ENCODE peak calls at places on chromosomes 6 and 20, in five cellular contexts. H is CD8-positive, alpha-beta T cell; T is body of pancreas; Q is heart left ventricle; M is heart right ventricle. Y is an unnamed sample.
A peak's percentile ranks its signal among the peaks of the same experiment; 100 is the strongest.

GRCh38 chr20:53921443-53921973 is 148.9 kb downstream of the BCAS1 start:
- DNase-seq in H (no peak), T (no peak), Q (no peak), M (no peak), Y (no peak)

GRCh38 chr6:17892097-17892686 is 95.2 kb downstream of the KIF13A start:
- DNase-seq in H (no peak), T (no peak), Q (no peak), M (no peak), Y (no peak)

GRCh38 chr20:4776079-4776630 is 54.4 kb downstream of the PRND start:
- DNase-seq in H (no peak), T (no peak), Q (no peak), M (no peak), Y (no peak)

GRCh38 chr6:113829702-113830058 is 27.5 kb upstream of the MARCKS start:
- DNase-seq in H (no peak), T (no peak), Q (no peak), M (no peak), Y (no peak)

GRCh38 chr6:6699741-6700367 is 111.3 kb downstream of the LY86 start:
- DNase-seq in H (no peak), T (peak; percentile 86), Q (peak; percentile 84), M (peak; percentile 52), Y (peak; percentile 77)

GRCh38 chr6:16206595-16207037 is 31.8 kb upstream of the GMPR start:
- DNase-seq in H (peak; percentile 29), T (peak; percentile 71), Q (peak; percentile 57), M (no peak), Y (no peak)

GRCh38 chr6:135938588-135939215 is 87.2 kb downstream of the PDE7B start:
- DNase-seq in H (no peak), T (peak; percentile 13), Q (peak; percentile 33), M (peak; percentile 26), Y (no peak)

GRCh38 chr20:23926941-23927872 is 47.7 kb upstream of the CST5 start:
- DNase-seq in H (no peak), T (no peak), Q (no peak), M (no peak), Y (no peak)

GRCh38 chr6:43699564-43700186 is 12.1 kb upstream of the MRPS18A start:
- DNase-seq in H (no peak), T (peak; percentile 46), Q (no peak), M (no peak), Y (no peak)

GRCh38 chr20:46099491-46100287 is 9.9 kb upstream of the NCOA5 start:
- DNase-seq in H (no peak), T (no peak), Q (peak; percentile 29), M (peak; percentile 27), Y (no peak)

GRCh38 chr20:57742506-57743180 is 32.8 kb upstream of the PMEPA1 start:
- DNase-seq in H (no peak), T (no peak), Q (no peak), M (no peak), Y (no peak)

GRCh38 chr6:40194771-40195170 is 260.5 kb upstream of the MOCS1 start:
- DNase-seq in H (no peak), T (no peak), Q (no peak), M (no peak), Y (no peak)

GRCh38 chr6:2120912-2121311 is 124.5 kb downstream of the GMDS start:
- DNase-seq in H (no peak), T (no peak), Q (no peak), M (no peak), Y (no peak)

GRCh38 chr20:53736757-53737403 is 143.2 kb upstream of the ZNF217 start:
- DNase-seq in H (no peak), T (no peak), Q (no peak), M (no peak), Y (no peak)

GRCh38 chr6:164246082-164246481 is 831.6 kb downstream of the QKI start:
- DNase-seq in H (no peak), T (no peak), Q (no peak), M (no peak), Y (no peak)

GRCh38 chr6:132131777-132132176 is 180.6 kb upstream of the CCN2 start:
- DNase-seq in H (no peak), T (peak; percentile 20), Q (peak; percentile 55), M (peak; percentile 16), Y (no peak)

GRCh38 chr6:151379933-151380847 is 11.2 kb downstream of the ZBTB2 start:
- DNase-seq in H (no peak), T (no peak), Q (no peak), M (no peak), Y (no peak)

GRCh38 chr20:22546344-22546743 is 38.0 kb downstream of the FOXA2 start:
- DNase-seq in H (no peak), T (no peak), Q (no peak), M (no peak), Y (no peak)

GRCh38 chr20:49888341-49889244 is 26.7 kb downstream of the SPATA2 start:
- DNase-seq in H (peak; percentile 58), T (peak; percentile 55), Q (no peak), M (no peak), Y (no peak)

GRCh38 chr20:35264755-35265154 is 13.2 kb downstream of the MMP24OS start:
- DNase-seq in H (no peak), T (no peak), Q (no peak), M (no peak), Y (no peak)

GRCh38 chr6:159334068-159334467 is 164.9 kb downstream of the FNDC1 start:
- DNase-seq in H (no peak), T (no peak), Q (no peak), M (no peak), Y (no peak)

GRCh38 chr20:60330461-60330860 is 372.2 kb downstream of the CDH26 start:
- DNase-seq in H (no peak), T (no peak), Q (no peak), M (no peak), Y (no peak)

GRCh38 chr6:37456816-37457560 is 24.0 kb downstream of the CMTR1 start:
- DNase-seq in H (no peak), T (no peak), Q (no peak), M (no peak), Y (no peak)

GRCh38 chr20:14343658-14344057 is 6.2 kb upstream of the FLRT3 start:
- DNase-seq in H (no peak), T (no peak), Q (no peak), M (no peak), Y (no peak)

GRCh38 chr20:46965477-46965876 is 70.8 kb downstream of the EYA2 start:
- DNase-seq in H (no peak), T (no peak), Q (no peak), M (no peak), Y (peak; percentile 61)

GRCh38 chr20:57065646-57066045 is 200.8 kb downstream of the BMP7 start:
- DNase-seq in H (no peak), T (no peak), Q (no peak), M (no peak), Y (no peak)

GRCh38 chr20:38049800-38050199 is 16.3 kb downstream of the RPRD1B start:
- DNase-seq in H (no peak), T (no peak), Q (no peak), M (no peak), Y (no peak)

GRCh38 chr20:58649288-58650180 is 1.5 kb upstream of the STX16 start:
- DNase-seq in H (peak; percentile 30), T (peak; percentile 24), Q (no peak), M (peak; percentile 59), Y (peak; percentile 61)

GRCh38 chr6:137801352-137802088 is 65.5 kb upstream of the TNFAIP3 start:
- DNase-seq in H (no peak), T (no peak), Q (no peak), M (no peak), Y (no peak)

DNA sequence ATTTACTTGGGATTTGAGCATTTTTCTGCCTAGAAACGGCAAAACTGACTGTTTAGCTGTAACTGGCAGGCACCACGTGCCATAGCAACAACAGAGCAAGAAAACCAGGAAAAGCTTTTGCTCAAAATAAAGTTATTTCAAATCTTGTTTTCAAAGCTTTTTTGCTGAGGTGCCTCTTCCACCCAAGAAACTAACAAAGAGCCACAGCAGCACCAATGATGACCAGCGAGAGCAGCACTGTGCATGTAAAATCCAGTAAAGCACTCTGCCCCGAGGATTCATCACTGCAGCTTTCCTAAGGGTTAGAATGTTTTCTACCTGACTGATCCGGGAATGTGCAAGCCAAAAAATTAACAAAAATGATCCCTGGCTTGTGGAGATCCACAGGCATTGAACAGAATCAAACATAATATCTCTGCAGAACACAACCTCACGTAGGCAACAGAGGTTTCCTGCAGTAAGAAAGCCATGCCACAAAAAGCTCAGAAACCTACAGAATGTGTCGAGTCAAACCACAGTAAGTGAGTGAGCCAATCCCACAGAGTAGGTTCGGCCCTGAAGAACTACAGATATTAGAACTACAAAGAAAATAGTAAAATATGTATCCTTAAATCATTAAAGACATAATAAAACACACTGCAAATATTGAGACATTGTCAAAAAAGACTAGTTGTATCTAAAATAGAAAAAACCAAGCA is 7.4 kb upstream of the ULBP3 start:
- DNase-seq in H (no peak), T (no peak), Q (no peak), M (no peak), Y (no peak)
- TF ChIP-seq CTCF in H (no peak), T (no peak), Q (no peak), M (no peak), Y (no peak)

DNA sequence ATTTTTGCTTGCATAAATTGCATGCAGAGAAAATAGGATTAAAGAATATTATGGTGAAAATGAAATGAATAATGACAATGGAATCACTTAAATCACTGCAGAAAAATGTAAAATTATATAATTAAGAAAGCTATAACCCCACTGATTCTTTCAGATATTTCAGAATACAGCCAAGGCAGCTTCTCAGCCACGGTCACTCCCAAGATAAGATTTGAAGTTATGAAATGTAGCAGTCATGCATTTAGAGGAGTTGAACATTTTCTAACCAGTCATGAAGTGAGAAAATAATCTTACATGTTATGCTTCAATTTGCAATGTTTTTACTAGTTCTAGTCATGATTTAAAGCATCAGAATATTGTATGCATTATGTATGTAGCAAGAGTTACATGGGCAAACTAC is 13.3 kb upstream of the PLCB1 start:
- DNase-seq in H (no peak), T (no peak), Q (no peak), M (no peak), Y (no peak)
- H3K36me3 ChIP-seq in H (no peaks in the 10 kb centered on the region), T (no peaks in the 10 kb centered on the region), Q (no peaks in the 10 kb centered on the region), M (no peaks in the 10 kb centered on the region), Y (no peaks in the 10 kb centered on the region)

GRCh38 chr6:129700666-129701065 is 9.3 kb downstream of the ARHGAP18 start:
- DNase-seq in H (no peak), T (no peak), Q (no peak), M (no peak), Y (no peak)
- H3K27ac ChIP-seq in H (no peak overlapping the region), T (no peak overlapping the region), Q (no peak overlapping the region), M (no peak overlapping the region), Y (no peak overlapping the region)

GRCh38 chr6:156938143-156938542 is 161.0 kb downstream of the ARID1B start:
- DNase-seq in H (no peak), T (no peak), Q (no peak), M (no peak), Y (no peak)

GRCh38 chr6:156935000-156935399 is 157.8 kb downstream of the ARID1B start:
- DNase-seq in H (no peak), T (no peak), Q (no peak), M (no peak), Y (no peak)

GRCh38 chr6:156931283-156931682 is 154.1 kb downstream of the ARID1B start:
- DNase-seq in H (no peak), T (no peak), Q (no peak), M (no peak), Y (no peak)

GRCh38 chr6:156933201-156934053 is 156.2 kb downstream of the ARID1B start:
- DNase-seq in H (no peak), T (peak; percentile 78), Q (no peak), M (no peak), Y (peak; percentile 67)

DNA sequence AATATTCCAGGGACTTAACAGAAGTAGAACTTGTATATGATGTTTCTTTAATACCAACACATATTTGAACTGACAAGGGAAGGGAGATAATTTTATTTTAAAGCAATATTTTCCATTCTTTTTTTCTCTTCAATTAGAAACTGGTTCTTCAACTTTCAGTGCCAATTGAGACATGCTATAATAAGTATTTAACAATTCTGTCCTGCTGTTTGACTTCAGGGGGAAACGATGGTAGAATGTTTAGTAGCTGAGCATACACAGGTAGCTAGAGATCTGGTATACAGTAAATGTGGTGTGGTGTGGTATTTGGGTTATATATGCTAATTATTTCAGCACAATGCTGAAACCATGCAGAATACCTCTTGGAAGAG is 156.9 kb downstream of the ARID1B start:
- DNase-seq in H (no peak), T (no peak), Q (no peak), M (no peak), Y (no peak)
- TF ChIP-seq CTCF in H (no peak), T (no peak), Q (no peak), M (no peak), Y (no peak)

Y was measured in lower lobe of right lung.